ENCODE peak calls at places on chromosomes 2 and 18, in five cellular contexts. X is CD4-positive, CD25-positive, alpha-beta regulatory T cell; L is uterus; S is endothelial cell of umbilical vein; O is epithelial cell of prostate. Z is an unnamed sample.

GRCh38 chr2:60707750-60708371 is 48.2 kb upstream of the PAPOLG start:
- DNase-seq in S (peak; percentile 44), O (no peak), L (no peak), X (no peak), Z (peak; percentile 46)

GRCh38 chr2:100033976-100034375 is 108.4 kb downstream of the AFF3 start:
- DNase-seq in L (no peak), O (no peak), X (no peak), S (no peak), Z (no peak)

GRCh38 chr2:68709421-68709911 is 25.1 kb upstream of the ARHGAP25 start:
- DNase-seq in L (no peak), X (no peak), O (no peak), S (peak; percentile 52), Z (peak; percentile 51)

GRCh38 chr2:191935247-191935646 is 88.4 kb upstream of the CAVIN2 start:
- DNase-seq in O (no peak), L (no peak), S (no peak), X (no peak), Z (no peak)

GRCh38 chr2:200705305-200705985 is 106.3 kb upstream of the BZW1 start:
- DNase-seq in L (no peak), O (no peak), S (no peak), X (no peak), Z (no peak)

GRCh38 chr2:187658952-187659525 is 104.8 kb upstream of the TFPI start:
- DNase-seq in O (no peak), X (no peak), S (peak; percentile 30), L (no peak), Z (peak; percentile 5)

GRCh38 chr18:63646916-63647315 is 2.9 kb upstream of the SERPINB4 start:
- DNase-seq in O (no peak), X (no peak), S (no peak), L (no peak), Z (no peak)

GRCh38 chr2:64212346-64212745 is 68.1 kb upstream of the PELI1 start:
- DNase-seq in O (no peak), S (no peak), L (no peak), X (no peak), Z (no peak)

GRCh38 chr2:208189782-208190181 is at the start of gene C2orf80:
- DNase-seq in S (no peak), L (no peak), O (no peak), X (no peak), Z (no peak)

GRCh38 chr2:30147715-30148611 is 1.2 kb downstream of the YPEL5 start:
- DNase-seq in O (no peak), X (peak; percentile 72), L (peak; percentile 71), S (peak; percentile 70), Z (peak; percentile 86)

GRCh38 chr2:149422991-149423338 is 92.6 kb downstream of the LYPD6 start:
- DNase-seq in X (no peak), S (no peak), L (no peak), O (no peak), Z (no peak)

GRCh38 chr2:163375472-163375871 is 360.3 kb downstream of the FIGN start:
- DNase-seq in X (no peak), L (no peak), S (no peak), O (no peak), Z (no peak)

GRCh38 chr2:27162151-27163121 is 13.6 kb downstream of the TCF23 start:
- DNase-seq in S (no peak), X (no peak), L (no peak), O (no peak), Z (no peak)

GRCh38 chr2:27159271-27159670 is 10.5 kb downstream of the TCF23 start:
- DNase-seq in X (no peak), L (no peak), O (no peak), S (no peak), Z (no peak)

GRCh38 chr2:27170569-27171337 is 21.9 kb downstream of the TCF23 start:
- DNase-seq in L (no peak), O (no peak), S (no peak), X (no peak), Z (no peak)

GRCh38 chr2:27164960-27165763 is 16.4 kb downstream of the TCF23 start:
- DNase-seq in X (no peak), S (no peak), O (no peak), L (no peak), Z (no peak)
- H3K27ac ChIP-seq in X (no peak overlapping the region), S (no peak overlapping the region), O (no peak overlapping the region), L (no peak overlapping the region), Z (no peak overlapping the region)

GRCh38 chr2:23685706-23686105 is 241.2 kb downstream of the ATAD2B start:
- DNase-seq in O (no peak), S (no peak), L (no peak), X (no peak), Z (no peak)
- H3K27ac ChIP-seq in O (no peak overlapping the region), S (no peak overlapping the region), L (no peak overlapping the region), X (no peak overlapping the region), Z (peak overlapping the region; percentile 44)

GRCh38 chr2:13040043-13040442 is 323.3 kb downstream of the TRIB2 start:
- DNase-seq in O (no peak), X (no peak), L (no peak), S (no peak), Z (no peak)

GRCh38 chr2:13035866-13036265 is 319.1 kb downstream of the TRIB2 start:
- DNase-seq in X (no peak), S (no peak), O (no peak), L (no peak), Z (no peak)

GRCh38 chr2:13034861-13035260 is 318.1 kb downstream of the TRIB2 start:
- DNase-seq in L (no peak), O (no peak), S (peak; percentile 64), X (no peak), Z (no peak)
- H3K27ac ChIP-seq in L (no peak overlapping the region), O (no peak overlapping the region), S (no peak overlapping the region), X (no peak overlapping the region), Z (no peak overlapping the region)

DNA sequence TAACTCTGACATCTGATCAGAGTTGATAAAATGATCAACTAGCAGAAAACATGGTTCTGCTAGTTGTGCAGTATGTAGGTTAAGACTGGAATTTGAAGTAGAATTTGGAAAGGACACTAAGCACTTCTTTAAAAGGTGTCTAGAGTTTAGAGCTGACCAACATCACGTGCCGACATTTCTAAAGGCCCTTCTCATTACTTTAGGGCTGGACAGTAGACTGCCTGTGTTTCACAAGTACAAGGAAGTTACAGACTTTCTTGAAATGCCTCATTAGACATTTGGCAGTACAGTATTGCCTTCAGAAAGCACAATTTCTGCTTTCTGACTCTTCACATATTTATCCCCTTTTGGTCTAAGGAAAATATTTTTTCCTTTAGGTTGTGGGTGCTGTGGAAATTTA is 255.3 kb downstream of the ZNF385B start:
- DNase-seq in L (no peak), S (no peak), O (no peak), X (no peak), Z (no peak)
- H3K27ac ChIP-seq in L (no peak overlapping the region), S (no peak overlapping the region), O (no peak overlapping the region), X (no peak overlapping the region), Z (no peak overlapping the region)

GRCh38 chr18:54184836-54185235 is 39.6 kb downstream of the MBD2 start:
- DNase-seq in L (no peak), S (no peak), O (no peak), X (no peak), Z (no peak)
- H3K27ac ChIP-seq in L (no peak overlapping the region), S (no peak overlapping the region), O (no peak overlapping the region), X (no peak overlapping the region), Z (no peak overlapping the region)